ENCODE peak calls at places on chromosomes 4 and X, in five cellular contexts. One of them, this sample, is unnamed.

GRCh38 chr4:187562345-187562744 is 433.2 kb upstream of the ZFP42 start:
- DNase-seq in pancreas: no peak
- DNase-seq in adipocyte: no peak
- DNase-seq in ovary: no peak
- DNase-seq in CD4-positive, alpha-beta memory T cell: no peak
- DNase-seq in this sample: no peak

GRCh38 chr4:38015886-38016515 is 55.8 kb downstream of the PTTG2 start:
- DNase-seq in pancreas: no peak
- DNase-seq in adipocyte: peak; percentile 56
- DNase-seq in ovary: no peak
- DNase-seq in CD4-positive, alpha-beta memory T cell: no peak
- DNase-seq in this sample: no peak

GRCh38 chrX:23952984-23953907 is 45.4 kb downstream of the CXorf58 start:
- DNase-seq in adipocyte: no peak
- DNase-seq in ovary: no peak
- DNase-seq in CD4-positive, alpha-beta memory T cell: peak; percentile 42
- DNase-seq in pancreas: no peak
- DNase-seq in this sample: peak; percentile 7

GRCh38 chrX:76153221-76153620 is 19.6 kb upstream of the PBDC1 start:
- DNase-seq in ovary: no peak
- DNase-seq in pancreas: no peak
- DNase-seq in CD4-positive, alpha-beta memory T cell: no peak
- DNase-seq in adipocyte: no peak
- DNase-seq in this sample: no peak

GRCh38 chr4:150012851-150013360 is 65.3 kb upstream of the DCLK2 start:
- DNase-seq in CD4-positive, alpha-beta memory T cell: no peak
- DNase-seq in adipocyte: no peak
- DNase-seq in pancreas: no peak
- DNase-seq in ovary: no peak
- DNase-seq in this sample: no peak

GRCh38 chr4:1206299-1207156 is 34.1 kb upstream of the SPON2 start:
- DNase-seq in pancreas: peak; percentile 53
- DNase-seq in CD4-positive, alpha-beta memory T cell: no peak
- DNase-seq in ovary: no peak
- DNase-seq in adipocyte: no peak
- DNase-seq in this sample: no peak

GRCh38 chrX:65607070-65607742 is 60.2 kb upstream of the MSN start:
- DNase-seq in adipocyte: peak; percentile 28
- DNase-seq in ovary: no peak
- DNase-seq in pancreas: no peak
- DNase-seq in CD4-positive, alpha-beta memory T cell: no peak
- DNase-seq in this sample: no peak

GRCh38 chr4:89572224-89572858 is 264.6 kb downstream of the SNCA start:
- DNase-seq in pancreas: no peak
- DNase-seq in ovary: no peak
- DNase-seq in adipocyte: no peak
- DNase-seq in CD4-positive, alpha-beta memory T cell: no peak
- DNase-seq in this sample: no peak

DNA sequence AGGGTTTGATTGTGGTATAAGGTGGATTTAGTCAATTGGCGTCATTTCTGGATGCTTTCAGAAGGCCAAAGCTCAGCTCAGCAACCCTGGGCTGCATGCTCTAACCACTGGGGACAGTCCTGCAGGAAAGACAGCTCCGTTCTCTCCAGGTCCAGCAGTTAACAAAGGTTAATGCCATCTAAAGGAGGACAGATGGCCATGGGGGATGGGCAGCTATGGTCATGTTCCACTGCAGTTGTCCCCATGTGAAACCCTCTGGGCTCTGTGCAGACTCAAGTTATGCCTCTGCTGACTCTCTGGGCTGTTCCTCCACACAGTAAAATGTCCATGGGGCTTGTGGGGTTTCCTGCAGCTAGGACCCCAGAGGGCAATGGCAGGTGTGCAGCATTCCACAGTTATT is 562.1 kb upstream of the ADGRL3 start:
- DNase-seq in CD4-positive, alpha-beta memory T cell: no peak
- DNase-seq in ovary: no peak
- DNase-seq in adipocyte: no peak
- DNase-seq in pancreas: no peak
- DNase-seq in this sample: no peak
- H3K9me3 ChIP-seq in CD4-positive, alpha-beta memory T cell: no peaks in the 10 kb centered on the region
- H3K9me3 ChIP-seq in ovary: no peaks in the 10 kb centered on the region
- H3K9me3 ChIP-seq in adipocyte: peaks cover 12% of the 10 kb centered on the region
- H3K9me3 ChIP-seq in pancreas: no peaks in the 10 kb centered on the region
- H3K9me3 ChIP-seq in this sample: peaks cover 5% of the 10 kb centered on the region

GRCh38 chrX:71935542-71935941 is 24.9 kb downstream of the NHSL2 start:
- DNase-seq in ovary: peak; percentile 15
- DNase-seq in adipocyte: no peak
- DNase-seq in pancreas: no peak
- DNase-seq in CD4-positive, alpha-beta memory T cell: no peak
- DNase-seq in this sample: no peak
- H3K9me3 ChIP-seq in ovary: no peaks in the 10 kb centered on the region
- H3K9me3 ChIP-seq in adipocyte: no peaks in the 10 kb centered on the region
- H3K9me3 ChIP-seq in pancreas: no peaks in the 10 kb centered on the region
- H3K9me3 ChIP-seq in CD4-positive, alpha-beta memory T cell: no peaks in the 10 kb centered on the region
- H3K9me3 ChIP-seq in this sample: no peaks in the 10 kb centered on the region

DNA sequence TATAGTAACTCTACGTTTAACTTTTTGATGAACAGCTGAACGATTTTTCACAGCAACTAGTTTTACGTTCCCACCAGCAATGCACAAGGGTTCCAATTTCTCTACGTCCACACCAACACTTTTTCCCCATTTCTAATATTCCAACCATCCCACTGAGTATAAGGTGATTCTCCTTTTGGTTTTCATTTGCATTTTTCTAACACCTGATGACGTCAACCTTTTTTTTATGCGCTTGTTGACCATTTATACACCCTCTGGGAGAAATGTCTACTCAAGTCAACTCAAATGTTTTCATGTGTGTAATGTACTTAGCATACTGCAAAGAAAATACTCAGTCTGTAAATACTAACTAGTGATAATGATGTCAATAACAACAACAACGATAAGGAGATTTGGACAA is 177.2 kb upstream of the TENM3 start:
- DNase-seq in pancreas: no peak
- DNase-seq in adipocyte: no peak
- DNase-seq in CD4-positive, alpha-beta memory T cell: no peak
- DNase-seq in ovary: no peak
- DNase-seq in this sample: no peak
- H3K9me3 ChIP-seq in pancreas: no peaks in the 10 kb centered on the region
- H3K9me3 ChIP-seq in adipocyte: no peaks in the 10 kb centered on the region
- H3K9me3 ChIP-seq in CD4-positive, alpha-beta memory T cell: no peaks in the 10 kb centered on the region
- H3K9me3 ChIP-seq in ovary: no peaks in the 10 kb centered on the region
- H3K9me3 ChIP-seq in this sample: no peaks in the 10 kb centered on the region

DNA sequence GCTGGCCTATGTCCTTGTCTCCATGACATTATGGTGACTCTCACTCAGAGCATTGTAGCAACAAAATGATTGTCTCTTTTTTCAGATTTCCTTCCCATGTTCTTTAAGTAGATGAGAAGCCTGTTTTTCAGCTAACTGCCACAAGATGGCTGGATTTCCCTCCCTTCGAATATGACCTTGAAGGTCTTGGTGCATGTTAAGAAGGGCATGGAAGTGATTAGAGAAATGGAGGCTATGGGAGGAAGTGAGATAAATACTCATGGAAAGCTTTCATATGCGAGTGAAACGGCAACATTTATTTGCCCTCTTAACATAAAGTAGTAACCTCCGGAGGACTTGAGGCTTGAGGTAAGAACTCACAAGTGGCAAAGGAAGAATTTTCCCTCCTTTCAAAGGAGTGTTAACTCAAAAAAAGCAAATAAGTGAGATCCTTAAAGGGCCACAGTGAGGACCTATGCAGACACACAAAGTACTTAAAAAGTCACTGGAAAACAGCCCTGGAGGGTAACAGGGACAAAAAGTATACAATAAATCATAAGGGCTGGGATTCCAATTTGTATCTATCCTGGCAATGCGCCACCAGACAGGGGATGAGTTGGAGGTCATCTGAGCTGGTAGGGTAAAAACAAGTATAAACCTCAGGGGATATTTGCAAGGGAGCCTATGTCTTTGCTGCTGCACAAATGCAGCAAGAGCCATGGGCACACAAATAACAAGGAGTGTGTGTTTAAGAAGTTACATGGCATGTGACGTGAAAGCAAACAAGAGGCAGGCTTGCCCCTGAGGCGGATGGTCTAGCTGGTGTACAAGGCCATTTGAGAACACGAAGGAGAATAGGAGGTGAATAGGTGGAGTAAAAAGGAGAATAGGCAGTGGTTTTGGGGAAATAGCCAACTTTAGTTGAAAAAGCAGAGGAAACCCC is 96.2 kb downstream of the CPE start:
- DNase-seq in ovary: no peak
- DNase-seq in adipocyte: no peak
- DNase-seq in CD4-positive, alpha-beta memory T cell: no peak
- DNase-seq in pancreas: no peak
- DNase-seq in this sample: no peak
- H3K9me3 ChIP-seq in ovary: no peaks in the 10 kb centered on the region
- H3K9me3 ChIP-seq in adipocyte: peaks cover 29% of the 10 kb centered on the region
- H3K9me3 ChIP-seq in CD4-positive, alpha-beta memory T cell: no peaks in the 10 kb centered on the region
- H3K9me3 ChIP-seq in pancreas: no peaks in the 10 kb centered on the region
- H3K9me3 ChIP-seq in this sample: peaks cover 4% of the 10 kb centered on the region

GRCh38 chrX:57964975-57965374 is 54.7 kb upstream of the ZXDA start:
- DNase-seq in adipocyte: no peak
- DNase-seq in CD4-positive, alpha-beta memory T cell: no peak
- DNase-seq in pancreas: no peak
- DNase-seq in ovary: no peak
- DNase-seq in this sample: no peak
- H3K9me3 ChIP-seq in adipocyte: peaks cover 38% of the 10 kb centered on the region
- H3K9me3 ChIP-seq in CD4-positive, alpha-beta memory T cell: no peaks in the 10 kb centered on the region
- H3K9me3 ChIP-seq in pancreas: no peaks in the 10 kb centered on the region
- H3K9me3 ChIP-seq in ovary: peaks cover 6% of the 10 kb centered on the region
- H3K9me3 ChIP-seq in this sample: peaks cover 3% of the 10 kb centered on the region

GRCh38 chrX:120286733-120287512 is 24.3 kb downstream of the TMEM255A start:
- DNase-seq in CD4-positive, alpha-beta memory T cell: no peak
- DNase-seq in pancreas: no peak
- DNase-seq in adipocyte: no peak
- DNase-seq in ovary: no peak
- DNase-seq in this sample: no peak

GRCh38 chrX:120281761-120282160 is 29.5 kb downstream of the TMEM255A start:
- DNase-seq in pancreas: no peak
- DNase-seq in ovary: no peak
- DNase-seq in adipocyte: no peak
- DNase-seq in CD4-positive, alpha-beta memory T cell: no peak
- DNase-seq in this sample: no peak

GRCh38 chrX:120282697-120283096 is 28.6 kb downstream of the TMEM255A start:
- DNase-seq in adipocyte: no peak
- DNase-seq in CD4-positive, alpha-beta memory T cell: no peak
- DNase-seq in pancreas: no peak
- DNase-seq in ovary: no peak
- DNase-seq in this sample: no peak

GRCh38 chrX:120281021-120281624 is 30.1 kb downstream of the TMEM255A start:
- DNase-seq in pancreas: no peak
- DNase-seq in ovary: no peak
- DNase-seq in adipocyte: no peak
- DNase-seq in CD4-positive, alpha-beta memory T cell: no peak
- DNase-seq in this sample: no peak
- H3K9me3 ChIP-seq in pancreas: no peaks in the 10 kb centered on the region
- H3K9me3 ChIP-seq in ovary: no peaks in the 10 kb centered on the region
- H3K9me3 ChIP-seq in adipocyte: no peaks in the 10 kb centered on the region
- H3K9me3 ChIP-seq in CD4-positive, alpha-beta memory T cell: no peaks in the 10 kb centered on the region
- H3K9me3 ChIP-seq in this sample: no peaks in the 10 kb centered on the region

GRCh38 chrX:151695583-151695930 is 299 bp downstream of the PRRG3 start:
- DNase-seq in adipocyte: no peak
- DNase-seq in ovary: no peak
- DNase-seq in CD4-positive, alpha-beta memory T cell: no peak
- DNase-seq in pancreas: no peak
- DNase-seq in this sample: no peak

GRCh38 chrX:151697537-151697936 is 2.3 kb downstream of the PRRG3 start:
- DNase-seq in ovary: no peak
- DNase-seq in adipocyte: peak; percentile 82
- DNase-seq in pancreas: no peak
- DNase-seq in CD4-positive, alpha-beta memory T cell: no peak
- DNase-seq in this sample: no peak

GRCh38 chrX:151694121-151694520 is 1.1 kb upstream of the PRRG3 start:
- DNase-seq in adipocyte: no peak
- DNase-seq in ovary: no peak
- DNase-seq in pancreas: no peak
- DNase-seq in CD4-positive, alpha-beta memory T cell: no peak
- DNase-seq in this sample: no peak

GRCh38 chrX:151692825-151693224 is 2.4 kb upstream of the PRRG3 start:
- DNase-seq in adipocyte: no peak
- DNase-seq in pancreas: no peak
- DNase-seq in ovary: no peak
- DNase-seq in CD4-positive, alpha-beta memory T cell: no peak
- DNase-seq in this sample: no peak

DNA sequence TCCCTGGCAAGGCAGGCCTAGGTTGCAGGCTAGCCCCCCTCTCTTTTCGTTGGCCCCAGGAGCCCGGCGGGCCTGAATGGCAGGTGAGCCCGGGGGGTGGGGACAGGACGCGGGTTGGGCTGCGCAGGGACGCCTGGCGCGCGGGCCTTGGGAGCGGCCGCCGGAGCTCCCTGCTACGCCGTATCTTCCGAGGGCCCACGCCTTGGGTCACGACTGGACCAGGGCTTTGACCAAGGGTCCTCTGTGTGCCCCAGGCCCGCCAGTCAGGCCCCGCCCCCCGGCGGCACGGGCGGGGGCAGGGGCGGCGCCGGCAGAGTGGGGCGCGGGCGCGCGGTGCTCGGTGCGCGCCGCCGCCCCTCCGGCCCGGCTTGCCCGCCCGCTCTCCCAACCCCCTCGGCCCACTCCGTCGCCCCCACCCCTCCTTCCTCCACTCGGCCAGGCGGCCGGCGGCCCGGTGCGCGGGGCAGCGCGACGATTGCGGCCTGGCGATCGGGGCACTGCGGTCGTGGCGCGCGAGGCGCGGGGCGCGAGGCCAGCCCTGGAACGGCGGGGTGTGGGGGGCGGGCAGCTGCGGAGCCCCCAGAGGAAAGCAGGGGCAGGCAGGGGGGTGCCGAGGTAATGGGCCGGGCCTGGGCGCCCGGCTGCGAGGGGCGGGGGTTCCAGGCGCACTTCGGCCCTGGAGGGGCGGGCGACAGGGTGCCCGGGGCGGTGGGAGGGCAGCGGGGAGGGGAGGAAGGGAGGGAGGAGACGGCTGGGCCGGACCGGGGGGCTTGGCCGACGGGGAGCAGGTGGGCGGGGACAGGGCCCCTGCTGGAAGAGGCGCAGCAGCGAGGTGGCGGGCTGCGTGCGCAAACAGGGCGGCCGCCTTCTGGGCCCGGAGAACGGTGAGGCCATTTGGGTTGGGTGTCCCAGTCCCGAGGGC is at the start of gene PRRG3:
- DNase-seq in adipocyte: no peak
- DNase-seq in CD4-positive, alpha-beta memory T cell: no peak
- DNase-seq in ovary: no peak
- DNase-seq in pancreas: no peak
- DNase-seq in this sample: no peak
- H3K9me3 ChIP-seq in adipocyte: no peaks in the 10 kb centered on the region
- H3K9me3 ChIP-seq in CD4-positive, alpha-beta memory T cell: no peaks in the 10 kb centered on the region
- H3K9me3 ChIP-seq in ovary: peaks cover 4% of the 10 kb centered on the region
- H3K9me3 ChIP-seq in pancreas: no peaks in the 10 kb centered on the region
- H3K9me3 ChIP-seq in this sample: no peaks in the 10 kb centered on the region

GRCh38 chrX:155962906-155963305 is 34.6 kb upstream of the IL9R start:
- DNase-seq in CD4-positive, alpha-beta memory T cell: no peak
- DNase-seq in pancreas: no peak
- DNase-seq in ovary: no peak
- DNase-seq in adipocyte: no peak
- DNase-seq in this sample: no peak

GRCh38 chrX:155968106-155968714 is 29.3 kb upstream of the IL9R start:
- DNase-seq in ovary: no peak
- DNase-seq in pancreas: no peak
- DNase-seq in adipocyte: no peak
- DNase-seq in CD4-positive, alpha-beta memory T cell: no peak
- DNase-seq in this sample: no peak

GRCh38 chrX:155967653-155968052 is 29.8 kb upstream of the IL9R start:
- DNase-seq in pancreas: no peak
- DNase-seq in ovary: no peak
- DNase-seq in CD4-positive, alpha-beta memory T cell: no peak
- DNase-seq in adipocyte: no peak
- DNase-seq in this sample: no peak

GRCh38 chrX:155966876-155967275 is 30.6 kb upstream of the IL9R start:
- DNase-seq in CD4-positive, alpha-beta memory T cell: peak; percentile 30
- DNase-seq in ovary: no peak
- DNase-seq in adipocyte: peak; percentile 58
- DNase-seq in pancreas: no peak
- DNase-seq in this sample: no peak
- H3K9me3 ChIP-seq in CD4-positive, alpha-beta memory T cell: no peaks in the 10 kb centered on the region
- H3K9me3 ChIP-seq in ovary: no peaks in the 10 kb centered on the region
- H3K9me3 ChIP-seq in adipocyte: peaks cover 19% of the 10 kb centered on the region
- H3K9me3 ChIP-seq in pancreas: no peaks in the 10 kb centered on the region
- H3K9me3 ChIP-seq in this sample: no peaks in the 10 kb centered on the region